ENCODE peak calls at places on chromosomes 11 and 22, in five cellular contexts. X, J, F, N and E are unnamed samples.

GRCh38 chr11:61860054-61860903 is 31.1 kb downstream of the FADS3 start:
- DNase-seq in N (no peak), J (no peak), F (peak; percentile 82), X (no peak), E (no peak)

GRCh38 chr11:2928605-2929510 is at the start of gene PHLDA2:
- DNase-seq in J (peak; percentile 81), X (no peak), F (no peak), N (peak; percentile 74), E (peak; percentile 76)

GRCh38 chr11:45517171-45517770 is 148.2 kb downstream of the CHST1 start:
- DNase-seq in N (no peak), J (no peak), X (no peak), F (no peak), E (no peak)

GRCh38 chr22:25048659-25049657 is 96.4 kb downstream of the KIAA1671 start:
- DNase-seq in X (peak; percentile 36), F (peak; percentile 46), N (peak; percentile 45), J (peak; percentile 82), E (peak; percentile 83)

GRCh38 chr22:36439481-36440271 is 41.8 kb downstream of the TXN2 start:
- DNase-seq in J (no peak), N (peak; percentile 83), X (no peak), F (peak; percentile 87), E (peak; percentile 52)

GRCh38 chr11:91921974-91922373 is 302.6 kb upstream of the FAT3 start:
- DNase-seq in X (no peak), F (no peak), N (peak; percentile 57), J (no peak), E (no peak)

GRCh38 chr11:113332638-113333329 is 18.4 kb downstream of the TTC12 start:
- DNase-seq in F (no peak), X (no peak), J (peak; percentile 41), N (no peak), E (no peak)

GRCh38 chr11:2219318-2220017 is 47.9 kb upstream of the TH start:
- DNase-seq in J (no peak), F (no peak), X (no peak), N (no peak), E (no peak)

GRCh38 chr22:19319281-19319680 is 27.8 kb upstream of the CLTCL1 start:
- DNase-seq in N (no peak), J (no peak), F (no peak), X (no peak), E (no peak)

DNA sequence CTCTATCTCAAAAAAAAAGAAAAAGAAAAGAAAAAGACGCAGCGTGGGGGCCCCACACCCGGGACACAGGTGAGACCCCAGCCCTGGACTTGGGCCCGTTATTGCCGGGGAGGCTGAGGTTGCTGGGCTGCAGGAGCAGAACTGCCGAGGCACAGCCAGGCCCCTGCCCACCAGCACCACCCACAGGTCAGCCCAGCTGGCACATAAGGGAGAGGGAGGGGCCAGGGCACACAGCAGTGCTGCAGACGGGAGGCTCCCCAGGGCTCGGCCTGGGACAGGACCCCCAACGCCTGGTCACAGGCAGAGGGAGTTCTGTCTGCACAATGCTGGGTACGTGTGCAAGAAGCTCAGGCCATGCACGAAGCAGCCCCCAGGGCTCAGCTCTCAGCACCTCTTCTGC is 18.5 kb downstream of the CHID1 start:
- DNase-seq in N (no peak), J (no peak), F (no peak), X (no peak), E (no peak)
- TF ChIP-seq CTCF in N (no peak), J (no peak), F (no peak), X (no peak), E (no peak)

DNA sequence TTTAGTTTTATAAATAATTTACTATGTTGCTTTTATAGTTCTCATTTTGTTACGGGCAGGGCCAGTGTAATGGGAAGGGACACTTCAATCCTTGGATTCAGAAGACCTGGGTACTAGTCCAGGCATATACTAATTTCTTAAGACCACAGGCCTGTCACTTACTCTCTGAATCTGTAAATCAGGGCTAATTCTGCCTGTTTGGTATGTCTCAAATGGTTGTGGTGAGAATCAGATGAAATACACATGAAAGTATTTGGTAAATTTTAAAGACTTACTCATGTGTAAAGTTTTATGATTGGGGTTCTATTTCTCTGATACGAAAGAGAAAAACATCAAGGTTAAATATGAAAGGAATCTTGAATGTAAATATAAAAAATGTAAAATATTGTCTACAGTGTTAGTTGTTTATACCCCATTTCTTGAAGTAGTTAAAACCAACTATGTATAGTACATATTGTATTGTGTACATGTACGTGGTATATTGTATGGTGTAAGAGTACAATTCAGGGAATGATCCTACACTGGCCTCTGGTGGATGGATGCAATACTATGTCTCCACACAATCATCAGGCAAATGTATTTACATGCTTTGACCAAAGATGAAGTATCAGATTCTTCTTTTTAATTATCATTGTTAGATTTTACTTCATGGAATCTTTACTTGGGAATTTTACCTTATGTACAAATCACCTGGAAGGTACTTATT is 24.5 kb upstream of the RAG2 start:
- DNase-seq in X (no peak), F (no peak), N (peak; percentile 25), J (peak; percentile 8), E (no peak)
- TF ChIP-seq CTCF in X (no peak), F (no peak), N (peak; percentile 59), J (no peak), E (no peak)

DNA sequence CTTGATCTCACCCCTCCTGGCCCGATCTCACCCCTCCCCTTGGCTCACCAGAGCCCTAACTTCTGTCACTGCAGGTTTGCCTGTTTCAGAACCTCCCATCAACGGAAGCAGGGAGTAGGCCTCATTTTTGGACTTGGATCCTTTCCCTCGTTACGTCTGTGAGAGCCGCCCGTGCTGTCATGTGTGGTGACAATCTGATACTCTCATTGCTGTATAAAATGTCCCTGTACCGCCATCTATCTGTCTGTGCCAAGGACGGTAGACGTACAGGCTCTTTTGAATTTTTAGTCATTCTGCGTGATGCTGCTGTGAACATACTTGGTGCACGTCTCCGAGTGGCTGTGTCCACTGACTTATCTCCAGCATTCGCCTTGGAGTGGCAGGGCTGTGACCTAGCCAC is 1163.1 kb downstream of the BRD1 start:
- DNase-seq in F (no peak), J (no peak), X (no peak), N (no peak), E (no peak)
- TF ChIP-seq CTCF in F (no peak), J (no peak), X (no peak), N (no peak), E (no peak)

DNA sequence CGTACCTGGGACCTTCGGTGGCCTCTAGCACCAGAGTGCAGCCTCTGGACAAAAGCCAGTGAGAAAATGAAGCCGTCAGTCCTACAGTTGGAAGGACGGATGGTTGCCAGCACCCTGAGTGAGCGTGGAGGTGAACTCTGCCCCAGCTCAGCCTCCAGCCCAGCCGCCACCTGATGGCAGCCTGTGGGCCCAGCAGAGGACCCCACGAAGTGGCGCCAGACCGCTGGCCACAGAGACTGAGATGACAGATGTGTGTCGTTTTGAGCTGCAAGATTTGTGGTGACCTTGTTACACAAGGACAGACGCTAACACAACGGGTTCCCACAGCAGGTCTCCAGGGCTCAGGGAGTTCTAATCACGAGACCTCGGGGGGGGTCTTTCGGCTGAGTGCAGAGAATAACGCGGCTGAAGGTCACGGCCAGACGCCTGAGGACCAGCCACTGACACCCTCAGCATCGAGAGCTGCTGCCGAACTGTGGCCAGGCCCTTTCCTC is 75.0 kb downstream of the BRD1 start:
- DNase-seq in N (no peak), J (no peak), X (no peak), F (no peak), E (no peak)
- TF ChIP-seq CTCF in N (no peak), J (no peak), X (no peak), F (no peak), E (no peak)

DNA sequence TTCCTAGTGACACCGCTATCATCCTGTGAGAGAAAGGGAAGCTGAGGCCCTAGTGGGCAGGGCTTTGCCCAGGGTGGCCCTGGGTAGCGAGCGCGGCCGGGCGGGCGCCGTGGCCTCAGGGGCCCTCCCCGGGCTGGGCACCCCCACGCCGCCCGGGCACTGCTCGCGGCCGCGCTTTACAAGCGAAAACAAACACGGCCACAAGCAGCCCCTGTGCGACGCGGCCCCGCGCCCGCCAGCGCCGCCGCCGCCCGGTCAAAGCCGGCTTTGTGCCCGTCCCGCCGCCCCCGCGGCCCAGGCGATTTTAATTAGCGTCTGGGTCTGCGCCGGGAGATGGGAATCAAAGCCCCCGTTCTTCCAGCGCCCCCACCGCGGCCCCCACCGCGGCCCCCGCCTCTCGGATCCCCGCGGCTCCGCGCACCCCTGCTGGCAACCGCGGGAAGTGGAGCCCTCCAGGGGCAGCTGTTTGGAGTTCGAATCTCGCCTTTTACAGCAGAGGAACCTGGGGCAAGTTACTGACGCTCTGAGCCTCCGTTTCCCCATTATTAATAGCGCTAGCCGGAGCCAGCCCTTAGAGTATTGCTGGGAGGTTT is 47.9 kb downstream of the CHRDL2 start:
- DNase-seq in X (no peak), N (no peak), F (no peak), J (peak; percentile 47), E (peak; percentile 23)
- TF ChIP-seq CTCF in X (no peak), N (peak; percentile 11), F (peak; percentile 68), J (no peak), E (peak; percentile 48)